ENCODE peak calls at places on chromosomes 13 and 19, in ten cellular contexts. One of them, this sample, is unnamed.
A peak's percentile ranks its signal among the peaks of the same experiment; 100 is the strongest.

GRCh38 chr13:34933786-34934185 is 8.3 kb upstream of the NBEA start:
- DNase-seq in T-cell: no peak
- DNase-seq in naive thymus-derived CD8-positive, alpha-beta T cell: no peak
- DNase-seq in A549: no peak
- DNase-seq in NCI-H446: no peak
- DNase-seq in HT-29: no peak
- DNase-seq in neural crest cell: no peak
- DNase-seq in fibroblast of lung: no peak
- DNase-seq in activated B cell treated with CpG ODN at 0.5 μM for 24 hours: no peak
- DNase-seq in AG09319: no peak
- DNase-seq in this sample: no peak

GRCh38 chr19:45901912-45902650 is at the start of gene MYPOP:
- DNase-seq in T-cell: no peak
- DNase-seq in naive thymus-derived CD8-positive, alpha-beta T cell: no peak
- DNase-seq in A549: no peak
- DNase-seq in NCI-H446: no peak
- DNase-seq in HT-29: no peak
- DNase-seq in neural crest cell: no peak
- DNase-seq in fibroblast of lung: no peak
- DNase-seq in activated B cell treated with CpG ODN at 0.5 μM for 24 hours: peak; percentile 23
- DNase-seq in AG09319: no peak
- DNase-seq in this sample: no peak

GRCh38 chr13:27308941-27309340 is 38.3 kb downstream of the RASL11A start:
- DNase-seq in T-cell: no peak
- DNase-seq in naive thymus-derived CD8-positive, alpha-beta T cell: no peak
- DNase-seq in A549: no peak
- DNase-seq in NCI-H446: no peak
- DNase-seq in HT-29: no peak
- DNase-seq in neural crest cell: no peak
- DNase-seq in fibroblast of lung: no peak
- DNase-seq in activated B cell treated with CpG ODN at 0.5 μM for 24 hours: no peak
- DNase-seq in AG09319: no peak
- DNase-seq in this sample: no peak

GRCh38 chr13:39185326-39185725 is 147.1 kb downstream of the NHLRC3 start:
- DNase-seq in T-cell: no peak
- DNase-seq in naive thymus-derived CD8-positive, alpha-beta T cell: no peak
- DNase-seq in A549: no peak
- DNase-seq in NCI-H446: no peak
- DNase-seq in HT-29: no peak
- DNase-seq in neural crest cell: no peak
- DNase-seq in fibroblast of lung: no peak
- DNase-seq in activated B cell treated with CpG ODN at 0.5 μM for 24 hours: no peak
- DNase-seq in AG09319: no peak
- DNase-seq in this sample: no peak

GRCh38 chr19:51187395-51188226 is 37.3 kb upstream of the CD33 start:
- DNase-seq in T-cell: no peak
- DNase-seq in naive thymus-derived CD8-positive, alpha-beta T cell: no peak
- DNase-seq in A549: no peak
- DNase-seq in NCI-H446: no peak
- DNase-seq in HT-29: no peak
- DNase-seq in neural crest cell: no peak
- DNase-seq in fibroblast of lung: no peak
- DNase-seq in activated B cell treated with CpG ODN at 0.5 μM for 24 hours: no peak
- DNase-seq in AG09319: no peak
- DNase-seq in this sample: no peak

GRCh38 chr13:109448629-109449028 is 337.8 kb downstream of the IRS2 start:
- DNase-seq in T-cell: no peak
- DNase-seq in naive thymus-derived CD8-positive, alpha-beta T cell: no peak
- DNase-seq in A549: no peak
- DNase-seq in NCI-H446: no peak
- DNase-seq in HT-29: no peak
- DNase-seq in neural crest cell: no peak
- DNase-seq in fibroblast of lung: no peak
- DNase-seq in activated B cell treated with CpG ODN at 0.5 μM for 24 hours: no peak
- DNase-seq in AG09319: no peak
- DNase-seq in this sample: no peak

GRCh38 chr13:30806784-30807183 is 71.4 kb downstream of the ALOX5AP start:
- DNase-seq in T-cell: no peak
- DNase-seq in naive thymus-derived CD8-positive, alpha-beta T cell: no peak
- DNase-seq in A549: no peak
- DNase-seq in NCI-H446: no peak
- DNase-seq in HT-29: peak; percentile 76
- DNase-seq in neural crest cell: no peak
- DNase-seq in fibroblast of lung: peak; percentile 82
- DNase-seq in activated B cell treated with CpG ODN at 0.5 μM for 24 hours: no peak
- DNase-seq in AG09319: peak; percentile 14
- DNase-seq in this sample: peak; percentile 47

GRCh38 chr19:40398417-40399056 is 8.6 kb upstream of the HIPK4 start:
- DNase-seq in T-cell: peak; percentile 73
- DNase-seq in naive thymus-derived CD8-positive, alpha-beta T cell: peak; percentile 69
- DNase-seq in A549: no peak
- DNase-seq in NCI-H446: no peak
- DNase-seq in HT-29: no peak
- DNase-seq in neural crest cell: no peak
- DNase-seq in fibroblast of lung: no peak
- DNase-seq in activated B cell treated with CpG ODN at 0.5 μM for 24 hours: no peak
- DNase-seq in AG09319: no peak
- DNase-seq in this sample: no peak

GRCh38 chr19:40231057-40231456 is 4.6 kb upstream of the CCNP start:
- DNase-seq in T-cell: no peak
- DNase-seq in naive thymus-derived CD8-positive, alpha-beta T cell: no peak
- DNase-seq in A549: no peak
- DNase-seq in NCI-H446: no peak
- DNase-seq in HT-29: no peak
- DNase-seq in neural crest cell: no peak
- DNase-seq in fibroblast of lung: no peak
- DNase-seq in activated B cell treated with CpG ODN at 0.5 μM for 24 hours: no peak
- DNase-seq in AG09319: no peak
- DNase-seq in this sample: no peak

GRCh38 chr13:79490326-79490725 is 9.4 kb downstream of the NDFIP2 start:
- DNase-seq in T-cell: no peak
- DNase-seq in naive thymus-derived CD8-positive, alpha-beta T cell: no peak
- DNase-seq in A549: no peak
- DNase-seq in NCI-H446: no peak
- DNase-seq in HT-29: no peak
- DNase-seq in neural crest cell: no peak
- DNase-seq in fibroblast of lung: no peak
- DNase-seq in activated B cell treated with CpG ODN at 0.5 μM for 24 hours: no peak
- DNase-seq in AG09319: no peak
- DNase-seq in this sample: no peak